ENCODE peak calls at places on chromosomes 12 and 14, in eight cellular contexts. Q is HFFc6, X is pancreas, D is pons, R is WERI-Rb-1, K is hypothalamus, B is NCI-H1694 treated with DMSO at 0.1 percent for 48 hours, N is right cardiac atrium. Z is an unnamed sample.

GRCh38 chr12:54404061-54405004 is 14.7 kb downstream of the ITGA5 start:
- DNase-seq in Q (peak), X (peak), D (no peak), R (peak), K (no peak), B (no peak), N (peak), Z (no peak)

GRCh38 chr12:93776581-93777018 is 99.4 kb downstream of the CRADD start:
- DNase-seq in Q (peak), X (no peak), D (peak), R (no peak), K (no peak), B (no peak), N (no peak), Z (peak)

GRCh38 chr14:63752449-63753169 is 24.7 kb upstream of the SGPP1 start:
- DNase-seq in Q (peak), X (no peak), D (peak), R (no peak), K (no peak), B (no peak), N (no peak), Z (no peak)

GRCh38 chr14:65332141-65332871 is 80.2 kb upstream of the FUT8 start:
- DNase-seq in Q (no peak), X (no peak), D (peak), R (no peak), K (no peak), B (no peak), N (no peak), Z (no peak)

GRCh38 chr12:45299132-45299692 is 83.3 kb downstream of the ANO6 start:
- DNase-seq in Q (peak), X (no peak), D (no peak), R (no peak), K (no peak), B (no peak), N (no peak), Z (peak)

GRCh38 chr14:40213701-40214100 is 781.5 kb upstream of the FBXO33 start:
- DNase-seq in Q (no peak), X (no peak), D (no peak), R (no peak), K (no peak), B (no peak), N (no peak), Z (no peak)

GRCh38 chr14:94481468-94482131 is 5.6 kb upstream of the SERPINA9 start:
- DNase-seq in Q (no peak), X (no peak), D (no peak), R (no peak), K (no peak), B (no peak), N (no peak), Z (no peak)

GRCh38 chr12:92753976-92754885 is 51.4 kb downstream of the PLEKHG7 start:
- DNase-seq in Q (no peak), X (no peak), D (no peak), R (no peak), K (no peak), B (no peak), N (no peak), Z (no peak)

GRCh38 chr12:75820848-75821578 is 210.6 kb downstream of the PHLDA1 start:
- DNase-seq in Q (no peak), X (no peak), D (no peak), R (peak), K (no peak), B (no peak), N (peak), Z (peak)

GRCh38 chr12:127360580-127360979 is 906.4 kb upstream of the TMEM132C start:
- DNase-seq in Q (no peak), X (no peak), D (no peak), R (no peak), K (no peak), B (no peak), N (no peak), Z (no peak)

GRCh38 chr14:33932526-33933292 is 18.2 kb downstream of the EGLN3 start:
- DNase-seq in Q (no peak), X (no peak), D (no peak), R (peak), K (no peak), B (no peak), N (no peak), Z (no peak)